ENCODE peak calls at places on chromosomes 11 and 22, in six cellular contexts. E is GM03348; X is memory B cell; R is right cardiac atrium; C is neural crest cell; P is CD4-positive, CD25-positive, alpha-beta regulatory T cell. K is an unnamed sample.
A peak's percentile ranks its signal among the peaks of the same experiment; 100 is the strongest.

GRCh38 chr22:50581950-50582561 is 593 bp downstream of the CHKB start:
- DNase-seq in E (no peak), X (no peak), R (no peak), C (no peak), P (no peak), K (no peak)

GRCh38 chr11:118216621-118217526 is 7.9 kb downstream of the JAML start:
- DNase-seq in E (no peak), X (no peak), R (no peak), C (no peak), P (peak; percentile 17), K (no peak)

GRCh38 chr11:62125316-62125715 is 1.5 kb downstream of the INCENP start:
- DNase-seq in E (no peak), X (no peak), R (no peak), C (no peak), P (no peak), K (no peak)

GRCh38 chr11:112363527-112363926 is 102.9 kb upstream of the PLET1 start:
- DNase-seq in E (peak; percentile 32), X (no peak), R (no peak), C (no peak), P (no peak), K (no peak)

GRCh38 chr11:19460718-19461405 is 220.1 kb upstream of the E2F8 start:
- DNase-seq in E (peak; percentile 24), X (no peak), R (peak; percentile 60), C (no peak), P (no peak), K (no peak)

GRCh38 chr11:70711095-70711910 is 313.0 kb downstream of the CTTN start:
- DNase-seq in E (no peak), X (no peak), R (peak; percentile 30), C (no peak), P (no peak), K (no peak)

GRCh38 chr11:33687733-33688479 is 12.7 kb downstream of the C11orf91 start:
- DNase-seq in E (peak; percentile 77), X (no peak), R (no peak), C (peak; percentile 65), P (no peak), K (peak; percentile 57)

GRCh38 chr11:65078151-65078550 is 5.7 kb downstream of the CDCA5 start:
- DNase-seq in E (peak; percentile 36), X (peak; percentile 67), R (no peak), C (peak; percentile 46), P (peak; percentile 53), K (peak; percentile 33)

GRCh38 chr11:69311767-69312385 is 17.9 kb downstream of the MYEOV start:
- DNase-seq in E (no peak), X (no peak), R (no peak), C (no peak), P (no peak), K (no peak)

GRCh38 chr11:2204361-2205213 is 33.0 kb upstream of the TH start:
- DNase-seq in E (no peak), X (no peak), R (no peak), C (no peak), P (no peak), K (no peak)

GRCh38 chr11:91972665-91973266 is 251.9 kb upstream of the FAT3 start:
- DNase-seq in E (no peak), X (no peak), R (no peak), C (no peak), P (no peak), K (no peak)

GRCh38 chr11:1305063-1305495 is 4.4 kb downstream of the TOLLIP start:
- DNase-seq in E (no peak), X (peak; percentile 9), R (no peak), C (no peak), P (no peak), K (no peak)

GRCh38 chr11:66986178-66986545 is 11.1 kb downstream of the C11orf86 start:
- DNase-seq in E (no peak), X (no peak), R (no peak), C (no peak), P (no peak), K (no peak)

K was measured in iPS DF 6.9.